ENCODE peak calls at places on chromosome 7, in eight cellular contexts. I is esophagus squamous epithelium; X is bronchial epithelial cell; T is CD8-positive, alpha-beta memory T cell; E is AG09309; G is cardiac fibroblast; L is fibroblast of mammary gland; Z is CD4-positive, CD25-positive, alpha-beta regulatory T cell. U is an unnamed sample.

GRCh38 chr7:131328387-131329175 is 905 bp downstream of the MKLN1 start:
- DNase-seq in I (no peak), X (peak), T (no peak), E (no peak), G (peak), L (peak), Z (no peak), U (peak)

GRCh38 chr7:131568953-131569352 is 12.5 kb upstream of the PODXL start:
- DNase-seq in I (no peak), X (no peak), T (no peak), E (no peak), G (no peak), L (no peak), Z (no peak), U (no peak)

GRCh38 chr7:157011333-157012112 is 1.1 kb upstream of the MNX1 start:
- DNase-seq in I (no peak), X (no peak), T (no peak), E (no peak), G (no peak), L (no peak), Z (no peak), U (no peak)

GRCh38 chr7:90797596-90797995 is 201.5 kb downstream of the CDK14 start:
- DNase-seq in I (no peak), X (peak), T (no peak), E (no peak), G (peak), L (peak), Z (no peak), U (no peak)

GRCh38 chr7:103148131-103148993 is 537 bp downstream of the NAPEPLD start:
- DNase-seq in I (no peak), X (peak), T (no peak), E (no peak), G (peak), L (peak), Z (no peak), U (no peak)

GRCh38 chr7:90717286-90718060 is 121.4 kb downstream of the CDK14 start:
- DNase-seq in I (no peak), X (no peak), T (no peak), E (no peak), G (peak), L (peak), Z (no peak), U (no peak)

GRCh38 chr7:148585399-148585798 is 5.2 kb upstream of the C7orf33 start:
- DNase-seq in I (no peak), X (no peak), T (no peak), E (no peak), G (no peak), L (no peak), Z (no peak), U (no peak)

GRCh38 chr7:108280136-108280535 is 150.0 kb upstream of the LAMB4 start:
- DNase-seq in I (no peak), X (no peak), T (no peak), E (no peak), G (no peak), L (no peak), Z (no peak), U (no peak)

GRCh38 chr7:93894966-93895650 is 4.6 kb upstream of the TFPI2 start:
- DNase-seq in I (no peak), X (no peak), T (no peak), E (no peak), G (no peak), L (peak), Z (no peak), U (no peak)

GRCh38 chr7:20385121-20385520 is 54.4 kb downstream of the ITGB8 start:
- DNase-seq in I (no peak), X (peak), T (no peak), E (no peak), G (peak), L (peak), Z (no peak), U (peak)

GRCh38 chr7:117127585-117128168 is 174.4 kb downstream of the ST7 start:
- DNase-seq in I (no peak), X (peak), T (peak), E (no peak), G (peak), L (peak), Z (peak), U (peak)

GRCh38 chr7:39421661-39422060 is 144.5 kb upstream of the YAE1 start:
- DNase-seq in I (no peak), X (no peak), T (no peak), E (no peak), G (no peak), L (no peak), Z (no peak), U (no peak)

U was measured in A673.